ENCODE peak calls at places on chromosomes 16 and 17, in nine cellular contexts. B, O, S, X, E, C, T, D and Q are unnamed samples.
A peak's percentile ranks its signal among the peaks of the same experiment; 100 is the strongest.

GRCh38 chr16:51248217-51248616 is 97.1 kb upstream of the SALL1 start:
- DNase-seq in B (no peak), O (no peak), S (no peak), X (no peak), E (no peak), C (no peak), T (no peak), D (no peak), Q (no peak)

GRCh38 chr17:72158895-72159885 is 38.4 kb downstream of the SOX9 start:
- DNase-seq in B (no peak), O (no peak), S (no peak), X (no peak), E (no peak), C (peak; percentile 31), T (no peak), D (no peak), Q (no peak)

GRCh38 chr16:83345846-83346245 is 461.9 kb upstream of the HSBP1 start:
- DNase-seq in B (no peak), O (no peak), S (no peak), X (no peak), E (no peak), C (no peak), T (no peak), D (peak; percentile 8), Q (no peak)

GRCh38 chr16:4315185-4316102 is at the start of gene GLIS2:
- DNase-seq in B (peak; percentile 33), O (peak; percentile 52), S (no peak), X (peak; percentile 78), E (peak; percentile 87), C (peak; percentile 81), T (no peak), D (peak; percentile 94), Q (peak; percentile 37)

GRCh38 chr16:14289692-14290340 is 218.7 kb downstream of the MRTFB start:
- DNase-seq in B (no peak), O (peak; percentile 47), S (no peak), X (no peak), E (peak; percentile 46), C (no peak), T (no peak), D (peak; percentile 68), Q (peak; percentile 50)

GRCh38 chr17:20045476-20045875 is 36.3 kb downstream of the SPECC1 start:
- DNase-seq in B (no peak), O (no peak), S (no peak), X (no peak), E (no peak), C (no peak), T (no peak), D (no peak), Q (no peak)

GRCh38 chr16:76791151-76791550 is 399.8 kb upstream of the MON1B start:
- DNase-seq in B (no peak), O (no peak), S (no peak), X (no peak), E (no peak), C (no peak), T (no peak), D (no peak), Q (no peak)

GRCh38 chr17:68937890-68938514 is 17.2 kb downstream of the ABCA8 start:
- DNase-seq in B (no peak), O (no peak), S (no peak), X (no peak), E (no peak), C (no peak), T (no peak), D (no peak), Q (no peak)

GRCh38 chr16:78639775-78640174 is 540.3 kb downstream of the WWOX start:
- DNase-seq in B (no peak), O (no peak), S (no peak), X (no peak), E (no peak), C (no peak), T (no peak), D (no peak), Q (peak; percentile 36)

GRCh38 chr17:14886200-14886739 is 378.9 kb downstream of the PMP22 start:
- DNase-seq in B (no peak), O (no peak), S (no peak), X (no peak), E (no peak), C (no peak), T (no peak), D (peak; percentile 28), Q (no peak)

GRCh38 chr16:58128721-58129096 is 472 bp downstream of the CFAP20 start:
- DNase-seq in B (peak; percentile 34), O (peak; percentile 26), S (no peak), X (no peak), E (peak; percentile 22), C (peak; percentile 32), T (no peak), D (peak; percentile 76), Q (peak; percentile 31)

DNA sequence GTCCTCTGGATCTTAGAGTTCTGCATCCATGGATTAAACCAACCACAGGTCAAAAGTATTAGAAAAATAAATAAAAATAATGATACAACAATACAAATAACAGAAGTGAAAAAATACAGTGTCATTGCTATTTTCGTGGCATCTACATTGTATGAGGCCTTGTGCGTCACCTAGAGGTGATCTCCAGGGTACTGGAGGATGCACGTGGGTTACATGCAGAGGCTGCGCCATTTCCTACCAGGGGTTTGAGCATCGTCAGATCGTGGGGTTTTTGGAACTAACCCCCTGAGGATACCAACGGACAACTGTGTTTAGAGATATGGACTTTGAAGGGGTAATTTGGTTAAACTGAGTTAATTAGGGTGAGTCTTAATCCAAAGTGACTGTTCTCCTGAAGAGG is 224.7 kb downstream of the ENGASE start:
- DNase-seq in B (no peak), O (no peak), S (no peak), X (no peak), E (no peak), C (no peak), T (no peak), D (no peak), Q (no peak)
- TF ChIP-seq CTCF in B (no peak), O (no peak), S (no peak), X (no peak), E (no peak), C (no peak), T (no peak), D (no peak), Q (no peak)

GRCh38 chr17:27492470-27492869 is 36.2 kb downstream of the KSR1 start:
- DNase-seq in B (no peak), O (no peak), S (no peak), X (no peak), E (no peak), C (no peak), T (no peak), D (no peak), Q (no peak)

GRCh38 chr17:27496005-27496404 is 39.8 kb downstream of the KSR1 start:
- DNase-seq in B (no peak), O (no peak), S (no peak), X (peak; percentile 58), E (peak; percentile 39), C (no peak), T (no peak), D (no peak), Q (no peak)

GRCh38 chr17:27495460-27495859 is 39.2 kb downstream of the KSR1 start:
- DNase-seq in B (no peak), O (no peak), S (no peak), X (peak; percentile 52), E (no peak), C (no peak), T (no peak), D (no peak), Q (no peak)

GRCh38 chr17:27493088-27493487 is 36.8 kb downstream of the KSR1 start:
- DNase-seq in B (no peak), O (no peak), S (no peak), X (no peak), E (no peak), C (no peak), T (no peak), D (no peak), Q (no peak)

DNA sequence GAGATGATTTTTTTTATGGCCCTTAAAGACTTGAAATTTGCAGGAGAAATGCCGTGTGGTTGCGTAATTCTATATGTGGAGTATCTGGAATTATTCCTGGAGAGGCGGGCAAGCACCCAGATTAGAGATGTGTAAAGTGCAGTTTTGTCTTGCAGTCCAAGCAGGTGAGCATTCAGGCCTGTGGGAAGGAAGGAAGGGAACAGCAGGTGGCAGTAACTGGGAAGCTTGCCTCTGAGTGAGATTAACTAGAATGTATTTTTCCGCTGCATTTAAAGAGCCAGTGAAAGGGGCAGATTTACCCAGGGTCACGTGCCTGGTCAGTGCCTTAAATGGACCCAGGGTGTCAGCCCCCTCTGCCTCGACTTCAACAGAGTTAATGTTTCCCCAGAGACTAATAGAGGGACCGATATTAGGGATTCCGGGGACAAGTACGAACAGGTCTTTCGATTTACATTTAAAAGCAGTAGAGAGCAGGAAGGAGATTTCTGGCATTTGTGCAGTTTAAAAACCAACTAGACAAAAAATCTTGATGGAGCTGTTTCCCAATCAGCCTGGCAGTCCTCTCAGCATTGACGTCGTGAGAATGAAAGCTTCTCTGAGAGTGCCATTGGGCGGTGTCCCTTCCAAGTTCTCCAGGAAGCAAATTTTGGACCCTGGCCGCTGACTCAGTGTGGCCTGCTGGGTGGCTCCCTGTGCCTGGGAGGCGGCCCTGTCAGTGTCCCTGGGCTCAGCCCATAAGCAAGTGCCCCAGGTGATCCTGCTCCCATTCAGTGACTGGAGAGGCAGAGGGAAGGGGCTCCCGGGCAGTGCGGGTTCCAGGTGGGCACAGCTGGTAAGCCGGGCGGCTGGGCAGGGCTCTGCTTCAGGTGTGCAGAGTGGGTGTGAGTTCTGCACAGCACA is 38.2 kb downstream of the KSR1 start:
- DNase-seq in B (no peak), O (no peak), S (peak; percentile 45), X (no peak), E (no peak), C (peak; percentile 79), T (peak; percentile 92), D (peak; percentile 69), Q (no peak)
- TF ChIP-seq CTCF in B (no peak), O (no peak), S (peak; percentile 42), X (no peak), E (no peak), C (peak; percentile 26), T (peak; percentile 82), D (peak; percentile 42), Q (no peak)

DNA sequence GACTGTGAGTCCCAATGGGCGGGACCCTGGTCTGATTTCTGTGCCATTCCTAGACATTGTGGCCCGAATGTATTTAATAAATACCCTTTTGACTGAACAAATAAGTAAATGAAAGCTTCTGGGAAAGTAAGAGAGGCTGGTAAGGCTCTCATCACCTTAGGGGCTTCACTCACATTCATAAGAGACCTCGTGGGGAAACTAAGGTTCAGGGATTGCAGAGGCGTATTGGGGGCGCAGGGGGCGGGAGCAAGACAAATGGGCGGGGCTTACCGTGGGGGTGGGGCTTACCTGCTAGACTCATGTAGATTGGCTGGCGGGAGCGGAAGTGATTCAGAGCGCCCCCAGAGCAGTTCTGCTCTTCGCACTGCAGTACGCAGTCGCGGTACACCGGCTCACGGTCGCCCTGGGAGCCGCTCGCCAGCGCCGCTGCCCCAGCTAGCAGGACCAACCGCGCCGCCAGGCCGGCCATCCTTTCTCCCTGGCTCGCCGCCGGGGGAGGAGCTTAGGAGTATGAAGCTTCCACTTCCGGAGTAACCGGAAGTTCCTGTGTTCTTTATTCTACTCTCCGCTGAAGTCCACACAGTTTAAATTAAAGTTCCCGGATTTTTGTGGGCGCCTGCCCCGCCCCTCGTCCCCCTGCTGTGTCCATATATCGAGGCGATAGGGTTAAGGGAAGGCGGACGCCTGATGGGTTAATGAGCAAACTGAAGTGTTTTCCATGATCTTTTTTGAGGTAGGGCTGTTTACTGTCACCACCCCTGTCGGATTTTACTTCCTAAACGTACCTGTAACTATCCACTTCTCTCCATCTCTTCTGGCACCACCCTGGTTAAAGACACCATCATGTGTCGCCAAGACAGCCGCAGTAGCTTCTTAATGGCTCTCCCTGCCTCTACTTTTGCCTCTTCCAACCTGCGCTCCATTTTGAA is at the start of gene PGAP3:
- DNase-seq in B (peak; percentile 81), O (peak; percentile 96), S (peak; percentile 78), X (peak; percentile 95), E (peak; percentile 94), C (peak; percentile 92), T (peak; percentile 91), D (peak; percentile 94), Q (peak; percentile 96)
- TF ChIP-seq CTCF in B (no peak), O (no peak), S (no peak), X (no peak), E (no peak), C (no peak), T (no peak), D (no peak), Q (no peak)

GRCh38 chr17:29283496-29283895 is 10.5 kb downstream of the NUFIP2 start:
- DNase-seq in B (no peak), O (no peak), S (no peak), X (no peak), E (no peak), C (no peak), T (no peak), D (no peak), Q (no peak)
- TF ChIP-seq CTCF in B (no peak), O (no peak), S (no peak), X (no peak), E (no peak), C (no peak), T (no peak), D (no peak), Q (peak; percentile 30)